ENCODE peak calls at places on chromosomes 13 and 19, in five cellular contexts. D, H, M, J and O are unnamed samples.

GRCh38 chr13:32225494-32225931 is 89.7 kb downstream of the ZAR1L start:
- DNase-seq in D (no peak), H (no peak), M (no peak), J (no peak), O (no peak)

GRCh38 chr13:113897161-113897560 is 33.3 kb upstream of the GAS6 start:
- DNase-seq in D (no peak), H (no peak), M (no peak), J (no peak), O (no peak)

GRCh38 chr19:5339470-5339949 is 1.1 kb downstream of the PTPRS start:
- DNase-seq in D (no peak), H (no peak), M (no peak), J (no peak), O (peak; percentile 69)

GRCh38 chr19:40598918-40599307 is 2.3 kb upstream of the LTBP4 start:
- DNase-seq in D (no peak), H (no peak), M (no peak), J (no peak), O (no peak)

GRCh38 chr13:111877906-111878305 is 189.0 kb upstream of the SOX1 start:
- DNase-seq in D (no peak), H (no peak), M (no peak), J (no peak), O (no peak)

GRCh38 chr19:38216785-38217746 is 7.0 kb downstream of the DPF1 start:
- DNase-seq in D (no peak), H (no peak), M (no peak), J (no peak), O (no peak)

GRCh38 chr19:10305139-10305806 is 4.3 kb downstream of the ZGLP1 start:
- DNase-seq in D (no peak), H (no peak), M (no peak), J (no peak), O (no peak)

GRCh38 chr19:45076851-45077730 is 813 bp upstream of the ZNF296 start:
- DNase-seq in D (no peak), H (no peak), M (no peak), J (no peak), O (no peak)

GRCh38 chr19:3357362-3357730 is 9.0 kb upstream of the NFIC start:
- DNase-seq in D (no peak), H (no peak), M (no peak), J (no peak), O (no peak)

GRCh38 chr19:37467608-37468090 is 405 bp upstream of the ZNF569 start:
- DNase-seq in D (no peak), H (no peak), M (no peak), J (no peak), O (no peak)

GRCh38 chr13:24233351-24233901 is 72.9 kb downstream of the SPATA13 start:
- DNase-seq in D (no peak), H (no peak), M (no peak), J (no peak), O (no peak)

GRCh38 chr13:98142427-98143156 is at the start of gene FARP1:
- DNase-seq in D (no peak), H (peak; percentile 91), M (no peak), J (peak; percentile 75), O (peak; percentile 77)

GRCh38 chr19:46618670-46619231 is 6.1 kb downstream of the PTGIR start:
- DNase-seq in D (no peak), H (no peak), M (no peak), J (no peak), O (peak; percentile 72)

GRCh38 chr19:17406039-17406886 is 833 bp upstream of the BST2 start:
- DNase-seq in D (no peak), H (no peak), M (no peak), J (no peak), O (peak; percentile 49)

GRCh38 chr19:47637550-47637949 is 28.6 kb downstream of the BICRA start:
- DNase-seq in D (no peak), H (no peak), M (no peak), J (no peak), O (no peak)

GRCh38 chr19:11735375-11735774 is 3.4 kb downstream of the ZNF823 start:
- DNase-seq in D (no peak), H (no peak), M (no peak), J (no peak), O (no peak)

GRCh38 chr13:52845334-52845761 is 3.1 kb downstream of the PCDH8 start:
- DNase-seq in D (no peak), H (peak; percentile 34), M (no peak), J (no peak), O (no peak)

GRCh38 chr13:113596321-113597200 is 12.0 kb downstream of the TFDP1 start:
- DNase-seq in D (no peak), H (no peak), M (no peak), J (no peak), O (no peak)

GRCh38 chr19:4374451-4375163 is 25.7 kb downstream of the SH3GL1 start:
- DNase-seq in D (no peak), H (no peak), M (no peak), J (peak; percentile 41), O (no peak)

GRCh38 chr19:16435238-16435911 is 36.4 kb downstream of the EPS15L1 start:
- DNase-seq in D (no peak), H (no peak), M (no peak), J (peak; percentile 65), O (no peak)